ENCODE peak calls at places on chromosome 2, in five cellular contexts. J, M, C, V and H are unnamed samples.

GRCh38 chr2:96552284-96553175 is 16.0 kb downstream of the ARID5A start:
- DNase-seq in V (no peak), M (no peak), J (no peak), C (no peak), H (no peak)

GRCh38 chr2:161979490-161979889 is 94.5 kb downstream of the DPP4 start:
- DNase-seq in J (no peak), C (no peak), M (no peak), V (no peak), H (no peak)

GRCh38 chr2:237097911-237098702 is 12.4 kb downstream of the COPS8 start:
- DNase-seq in C (peak), M (no peak), V (no peak), J (no peak), H (no peak)

GRCh38 chr2:39534095-39534711 is 97.1 kb upstream of the MAP4K3 start:
- DNase-seq in V (no peak), M (no peak), J (no peak), C (peak), H (no peak)

GRCh38 chr2:71461304-71461671 is 7.9 kb downstream of the DYSF start:
- DNase-seq in V (no peak), M (no peak), J (no peak), C (no peak), H (no peak)

GRCh38 chr2:100818003-100818605 is 1.8 kb upstream of the NPAS2 start:
- DNase-seq in C (no peak), M (no peak), V (no peak), J (no peak), H (no peak)

GRCh38 chr2:157218911-157219310 is 38.6 kb upstream of the GALNT5 start:
- DNase-seq in M (no peak), V (no peak), J (no peak), C (no peak), H (no peak)

GRCh38 chr2:5981241-5982055 is 289.3 kb downstream of the SOX11 start:
- DNase-seq in C (no peak), J (no peak), M (peak), V (no peak), H (no peak)

GRCh38 chr2:32061973-32062861 is 1.1 kb upstream of the SPAST start:
- DNase-seq in J (no peak), M (no peak), C (peak), V (no peak), H (peak)

GRCh38 chr2:145723872-145724271 is 1204.0 kb upstream of the ZEB2 start:
- DNase-seq in J (no peak), M (no peak), V (no peak), C (no peak), H (no peak)

GRCh38 chr2:233334915-233335314 is 19.4 kb upstream of the DGKD start:
- DNase-seq in V (no peak), C (no peak), M (no peak), J (no peak), H (no peak)

GRCh38 chr2:230956827-230957755 is 32.0 kb upstream of the GPR55 start:
- DNase-seq in C (peak), J (peak), V (no peak), M (no peak), H (peak)

GRCh38 chr2:173754837-173755236 is 210.3 kb downstream of the SP3 start:
- DNase-seq in J (no peak), M (no peak), C (no peak), V (no peak), H (no peak)

GRCh38 chr2:70961648-70961994 is 16.8 kb upstream of the ANKRD53 start:
- DNase-seq in V (no peak), M (no peak), J (no peak), C (peak), H (no peak)

GRCh38 chr2:176653856-176654443 is 384.7 kb downstream of the MTX2 start:
- DNase-seq in M (peak), C (peak), J (peak), V (peak), H (peak)

GRCh38 chr2:100470898-100471514 is 724 bp downstream of the NMS start:
- DNase-seq in V (no peak), J (peak), C (peak), M (no peak), H (no peak)

GRCh38 chr2:105866439-105867170 is 121.9 kb downstream of the NCK2 start:
- DNase-seq in C (no peak), J (no peak), V (no peak), M (no peak), H (no peak)

GRCh38 chr2:152201466-152201830 is 25.9 kb upstream of the STAM2 start:
- DNase-seq in V (no peak), M (no peak), J (no peak), C (no peak), H (no peak)

GRCh38 chr2:18546586-18546985 is 13.9 kb downstream of the RDH14 start:
- DNase-seq in M (no peak), C (no peak), J (no peak), V (peak), H (no peak)

GRCh38 chr2:163345795-163346573 is 389.8 kb downstream of the FIGN start:
- DNase-seq in V (peak), M (peak), C (peak), J (no peak), H (no peak)

GRCh38 chr2:3116371-3116770 is 261.2 kb downstream of the EIPR1 start:
- DNase-seq in C (no peak), J (no peak), V (no peak), M (no peak), H (no peak)

GRCh38 chr2:8628870-8629209 is 53.0 kb upstream of the ID2 start:
- DNase-seq in C (no peak), V (no peak), M (no peak), J (no peak), H (no peak)

GRCh38 chr2:236366406-236366805 is 102.2 kb upstream of the ASB18 start:
- DNase-seq in M (no peak), V (no peak), J (no peak), C (no peak), H (no peak)

GRCh38 chr2:26577442-26578433 is 63.4 kb downstream of the CIB4 start:
- DNase-seq in V (peak), C (peak), J (peak), M (peak), H (peak)

GRCh38 chr2:61405813-61406212 is 65.1 kb downstream of the USP34 start:
- DNase-seq in C (no peak), V (no peak), J (no peak), M (no peak), H (no peak)

GRCh38 chr2:43796206-43796605 is 22.4 kb downstream of the DYNC2LI1 start:
- DNase-seq in J (no peak), C (no peak), M (no peak), V (no peak), H (no peak)

GRCh38 chr2:205903549-205904129 is 182.3 kb downstream of the INO80D start:
- DNase-seq in V (no peak), J (peak), C (peak), M (no peak), H (no peak)

GRCh38 chr2:118032169-118033013 is 18.5 kb upstream of the CCDC93 start:
- DNase-seq in M (peak), J (peak), V (no peak), C (peak), H (no peak)

GRCh38 chr2:120825370-120826259 is 89.9 kb downstream of the GLI2 start:
- DNase-seq in C (peak), J (no peak), M (no peak), V (no peak), H (peak)

GRCh38 chr2:196660264-196660663 is 20.7 kb downstream of the CCDC150 start:
- DNase-seq in C (peak), M (no peak), V (no peak), J (no peak), H (no peak)

GRCh38 chr2:98028931-98029717 is 33.4 kb upstream of the TMEM131 start:
- DNase-seq in C (no peak), J (no peak), V (no peak), M (no peak), H (no peak)

GRCh38 chr2:218733615-218734021 is 23.0 kb downstream of the TTLL4 start:
- DNase-seq in M (no peak), C (peak), V (no peak), J (no peak), H (no peak)